ENCODE peak calls at places on chromosomes 5 and 9, in eight cellular contexts. E is neural crest cell, L is astrocyte of the spinal cord, S is kidney, K is osteocyte, J is GM10248, C is Peyer's patch, R is IMR-90. H is an unnamed sample.

GRCh38 chr9:17484906-17485305 is 94.0 kb upstream of the SH3GL2 start:
- DNase-seq in E (no peak), L (no peak), S (no peak), K (no peak), J (no peak), C (no peak), R (peak), H (no peak)

GRCh38 chr5:135482383-135482933 is 30.3 kb upstream of the TIFAB start:
- DNase-seq in E (no peak), L (no peak), S (no peak), K (no peak), J (no peak), C (no peak), R (no peak), H (peak)

GRCh38 chr9:130267930-130268329 is 2.4 kb downstream of the HMCN2 start:
- DNase-seq in E (no peak), L (no peak), S (no peak), K (no peak), J (no peak), C (no peak), R (no peak), H (no peak)

GRCh38 chr5:137933491-137933911 is 44.2 kb downstream of the PKD2L2 start:
- DNase-seq in E (no peak), L (peak), S (no peak), K (no peak), J (no peak), C (no peak), R (peak), H (no peak)

GRCh38 chr9:108662090-108662875 is 193.5 kb downstream of the ACTL7B start:
- DNase-seq in E (no peak), L (no peak), S (no peak), K (no peak), J (no peak), C (no peak), R (no peak), H (no peak)

GRCh38 chr5:180589771-180590542 is 1.3 kb downstream of the SCGB3A1 start:
- DNase-seq in E (no peak), L (no peak), S (no peak), K (no peak), J (no peak), C (no peak), R (no peak), H (no peak)

GRCh38 chr9:130526854-130527650 is 52.3 kb upstream of the FUBP3 start:
- DNase-seq in E (no peak), L (no peak), S (no peak), K (no peak), J (no peak), C (no peak), R (no peak), H (no peak)

GRCh38 chr5:132464155-132464939 is 26.2 kb downstream of the IRF1 start:
- DNase-seq in E (no peak), L (no peak), S (peak), K (no peak), J (no peak), C (peak), R (no peak), H (no peak)

GRCh38 chr5:102955463-102955862 is 164.5 kb downstream of the GIN1 start:
- DNase-seq in E (no peak), L (no peak), S (no peak), K (no peak), J (no peak), C (no peak), R (no peak), H (no peak)

GRCh38 chr9:127121628-127122175 is 733 bp downstream of the ANGPTL2 start:
- DNase-seq in E (peak), L (peak), S (no peak), K (no peak), J (no peak), C (no peak), R (peak), H (no peak)

GRCh38 chr5:100560860-100561259 is 25.7 kb downstream of the FAM174A start:
- DNase-seq in E (no peak), L (peak), S (no peak), K (no peak), J (no peak), C (no peak), R (peak), H (no peak)

GRCh38 chr5:96595300-96596090 is 66.7 kb upstream of the CAST start:
- DNase-seq in E (no peak), L (no peak), S (no peak), K (no peak), J (peak), C (no peak), R (no peak), H (no peak)

GRCh38 chr9:126532019-126532462 is 81.7 kb upstream of the LMX1B start:
- DNase-seq in E (no peak), L (no peak), S (peak), K (no peak), J (no peak), C (no peak), R (no peak), H (no peak)

GRCh38 chr5:51002368-51002767 is 335.9 kb downstream of the PARP8 start:
- DNase-seq in E (no peak), L (no peak), S (no peak), K (no peak), J (no peak), C (no peak), R (no peak), H (no peak)

GRCh38 chr5:143248822-143249579 is 154.5 kb downstream of the NR3C1 start:
- DNase-seq in E (no peak), L (peak), S (no peak), K (no peak), J (no peak), C (no peak), R (peak), H (no peak)

GRCh38 chr5:175470756-175471155 is 7.6 kb upstream of the SFXN1 start:
- DNase-seq in E (no peak), L (no peak), S (no peak), K (no peak), J (no peak), C (no peak), R (peak), H (no peak)

GRCh38 chr9:78278177-78278777 is 18.6 kb upstream of the PSAT1 start:
- DNase-seq in E (no peak), L (peak), S (no peak), K (no peak), J (no peak), C (no peak), R (peak), H (no peak)

GRCh38 chr5:150473673-150474358 is 24.3 kb upstream of the RPS14 start:
- DNase-seq in E (no peak), L (peak), S (no peak), K (no peak), J (no peak), C (no peak), R (peak), H (no peak)

GRCh38 chr5:134604908-134605307 is 27.7 kb downstream of the SAR1B start:
- DNase-seq in E (no peak), L (no peak), S (no peak), K (no peak), J (no peak), C (no peak), R (no peak), H (no peak)

GRCh38 chr9:37650873-37651768 is at the start of gene FRMPD1:
- DNase-seq in E (peak), L (peak), S (peak), K (no peak), J (peak), C (peak), R (peak), H (no peak)

GRCh38 chr5:74539986-74540385 is 100.5 kb downstream of the ENC1 start:
- DNase-seq in E (no peak), L (no peak), S (no peak), K (no peak), J (no peak), C (no peak), R (peak), H (no peak)

GRCh38 chr5:174827521-174827920 is 103.1 kb downstream of the MSX2 start:
- DNase-seq in E (no peak), L (peak), S (no peak), K (no peak), J (no peak), C (no peak), R (no peak), H (no peak)

GRCh38 chr9:134024393-134024792 is 888 bp upstream of the BRD3OS start:
- DNase-seq in E (no peak), L (no peak), S (peak), K (no peak), J (no peak), C (no peak), R (no peak), H (no peak)

GRCh38 chr5:74575741-74576538 is 64.6 kb downstream of the ENC1 start:
- DNase-seq in E (no peak), L (peak), S (no peak), K (no peak), J (no peak), C (no peak), R (peak), H (no peak)

GRCh38 chr5:53826503-53826902 is 266.1 kb downstream of the NDUFS4 start:
- DNase-seq in E (no peak), L (no peak), S (no peak), K (no peak), J (no peak), C (no peak), R (no peak), H (no peak)

GRCh38 chr5:154194348-154195329 is 4.1 kb downstream of the GALNT10 start:
- DNase-seq in E (no peak), L (peak), S (no peak), K (no peak), J (no peak), C (no peak), R (peak), H (no peak)

GRCh38 chr9:36930941-36931340 is 103.1 kb downstream of the PAX5 start:
- DNase-seq in E (no peak), L (no peak), S (no peak), K (peak), J (no peak), C (no peak), R (no peak), H (no peak)

GRCh38 chr5:76790632-76791290 is 28.1 kb upstream of the F2RL1 start:
- DNase-seq in E (no peak), L (peak), S (no peak), K (no peak), J (no peak), C (no peak), R (peak), H (no peak)

GRCh38 chr5:139147743-139148079 is 50.5 kb downstream of the SIL1 start:
- DNase-seq in E (no peak), L (peak), S (peak), K (no peak), J (no peak), C (no peak), R (peak), H (no peak)

GRCh38 chr9:132730054-132731033 is 60.1 kb downstream of the GTF3C4 start:
- DNase-seq in E (no peak), L (no peak), S (no peak), K (no peak), J (no peak), C (no peak), R (no peak), H (no peak)
- TF ChIP-seq CTCF in E (no peak), L (no peak), S (no peak), K (no peak), J (no peak), C (no peak), R (no peak), H (no peak)

DNA sequence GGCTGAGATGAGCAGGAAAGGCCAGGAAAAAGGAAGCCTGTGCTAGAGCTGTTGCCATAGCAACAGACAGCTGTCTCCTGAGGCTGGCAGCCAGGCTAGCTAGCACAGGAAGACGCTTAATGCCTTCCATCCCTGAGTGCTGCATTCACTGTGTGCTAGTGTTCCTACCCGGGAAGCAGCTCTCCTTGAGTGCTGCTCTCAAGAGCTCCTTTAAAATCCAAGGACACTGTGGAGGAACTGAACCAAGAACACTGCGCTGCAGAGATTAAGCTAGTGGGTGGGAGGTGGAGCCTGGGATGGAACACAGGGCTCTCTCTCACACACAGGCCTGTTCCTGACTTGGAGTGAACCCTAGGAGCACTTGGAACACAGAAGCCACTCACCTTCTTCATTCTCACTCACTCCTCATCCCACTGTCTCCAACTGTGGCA is 53.5 kb upstream of the IL7R start:
- DNase-seq in E (peak), L (peak), S (no peak), K (no peak), J (no peak), C (no peak), R (peak), H (no peak)
- TF ChIP-seq CTCF in E (no peak), L (no peak), S (no peak), K (no peak), J (no peak), C (no peak), R (no peak), H (no peak)

DNA sequence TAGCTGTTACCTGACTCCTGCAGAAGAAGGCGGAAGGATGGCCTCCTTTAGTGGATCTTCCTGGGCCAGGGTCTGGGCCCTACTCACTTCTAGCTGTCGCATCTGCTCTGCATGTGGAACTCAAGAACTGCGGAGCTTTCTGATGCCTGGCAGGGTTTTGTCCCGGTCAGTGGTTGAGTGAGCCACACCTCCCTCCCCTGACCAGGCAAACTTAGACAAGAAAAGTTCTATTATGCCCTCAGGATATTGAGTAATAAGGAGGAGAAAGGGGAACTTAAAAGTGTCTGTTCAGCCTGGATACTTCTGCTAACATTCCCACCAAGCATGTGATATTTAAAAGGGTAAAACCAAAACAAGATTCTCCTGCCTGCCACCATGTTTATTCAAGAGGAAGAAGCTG is at the start of gene FYB1:
- DNase-seq in E (no peak), L (no peak), S (peak), K (no peak), J (no peak), C (no peak), R (no peak), H (no peak)
- TF ChIP-seq CTCF in E (no peak), L (no peak), S (no peak), K (no peak), J (no peak), C (no peak), R (no peak), H (no peak)

GRCh38 chr5:163473613-163474243 is 13.3 kb downstream of the HMMR start:
- DNase-seq in E (no peak), L (peak), S (no peak), K (no peak), J (peak), C (no peak), R (no peak), H (no peak)
- TF ChIP-seq CTCF in E (peak), L (peak), S (peak), K (peak), J (peak), C (peak), R (peak), H (peak)

DNA sequence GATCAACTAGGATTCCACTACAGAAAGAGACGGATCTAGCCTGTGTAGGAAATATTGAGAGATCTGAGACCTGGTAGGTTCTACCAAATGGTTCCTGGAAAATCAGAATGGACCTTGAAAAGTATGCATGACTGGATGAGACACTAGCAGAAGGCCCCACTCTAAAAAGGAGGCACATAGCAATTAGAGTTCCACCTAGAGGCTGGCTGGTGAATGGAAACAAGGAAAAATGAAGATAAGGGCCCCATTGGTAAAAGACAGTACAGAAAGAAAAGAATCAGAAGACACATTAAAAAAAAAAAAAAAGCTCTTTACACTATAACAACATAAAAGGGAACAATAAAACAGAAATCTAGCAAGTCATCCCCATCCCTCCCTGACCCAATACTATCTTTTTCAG is 518.5 kb downstream of the NR2F1-AS1 start:
- DNase-seq in E (no peak), L (no peak), S (no peak), K (no peak), J (no peak), C (no peak), R (no peak), H (no peak)
- TF ChIP-seq CTCF in E (peak), L (peak), S (peak), K (peak), J (no peak), C (no peak), R (peak), H (peak)

DNA sequence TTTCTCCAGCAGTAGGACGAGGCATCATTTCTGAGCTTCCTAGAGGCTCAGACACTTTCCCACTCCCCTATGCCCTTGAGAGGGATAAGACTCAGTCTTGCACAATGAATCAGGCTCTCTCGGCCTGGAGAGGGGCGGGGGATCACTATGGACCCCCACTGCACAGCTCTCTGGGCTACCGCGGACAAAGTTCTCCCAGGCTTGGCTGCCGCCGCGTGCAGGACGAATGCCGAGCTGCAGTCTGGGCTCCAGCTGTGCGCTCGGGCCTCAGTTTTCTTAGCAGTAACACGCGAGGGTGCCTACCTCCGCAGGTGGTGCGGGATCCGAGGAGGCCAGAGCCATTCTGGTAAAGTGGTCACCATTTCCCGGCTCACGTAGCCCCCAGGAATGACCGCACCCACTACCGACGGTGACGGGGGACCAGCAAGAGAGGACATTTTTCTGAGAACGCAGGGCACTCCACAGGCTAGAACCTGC is 3.4 kb upstream of the MYORG start:
- DNase-seq in E (no peak), L (no peak), S (no peak), K (peak), J (peak), C (no peak), R (no peak), H (no peak)
- TF ChIP-seq CTCF in E (no peak), L (no peak), S (no peak), K (no peak), J (no peak), C (no peak), R (no peak), H (no peak)

DNA sequence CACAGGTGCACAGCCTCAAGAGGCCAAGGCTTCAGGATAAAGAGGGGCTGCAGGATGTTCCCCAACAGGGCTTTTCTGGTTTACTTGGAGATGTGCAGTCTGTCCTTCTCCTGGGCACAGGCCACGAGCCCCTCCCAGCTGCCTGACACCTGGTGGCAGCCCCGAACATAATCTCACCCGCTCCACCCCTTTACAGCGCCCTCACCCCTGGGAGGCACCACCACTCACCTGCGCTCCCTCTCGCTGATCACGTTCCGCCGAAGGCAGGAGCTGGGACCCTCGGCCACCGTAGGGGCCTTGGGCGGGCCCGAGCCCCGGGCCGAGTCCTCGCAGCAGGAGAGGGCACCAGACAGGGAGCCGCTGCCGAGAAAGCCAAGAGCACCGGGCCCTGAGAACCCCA is 514 bp downstream of the SOHLH1 start:
- DNase-seq in E (no peak), L (no peak), S (no peak), K (no peak), J (no peak), C (no peak), R (no peak), H (no peak)
- TF ChIP-seq CTCF in E (no peak), L (no peak), S (no peak), K (no peak), J (no peak), C (no peak), R (no peak), H (no peak)